ENCODE peak calls at places on chromosomes 3 and 15, in nine cellular contexts. I is right lobe of liver, F is adrenal gland, E is heart left ventricle, H is sigmoid colon, M is A549, D is HepG2, R is body of pancreas, S is tibial nerve. U is an unnamed sample.

GRCh38 chr3:124601189-124601588 is 129.1 kb upstream of the UMPS start:
- DNase-seq in I (no peak), F (no peak), E (no peak), H (no peak), M (no peak), D (no peak), R (no peak), S (no peak), U (peak)

GRCh38 chr3:3665961-3666640 is 133.1 kb upstream of the LRRN1 start:
- DNase-seq in I (no peak), F (no peak), E (peak), H (no peak), M (no peak), D (no peak), R (no peak), S (no peak), U (no peak)

GRCh38 chr15:45640610-45641009 is 5.8 kb downstream of the SQOR start:
- DNase-seq in I (no peak), F (no peak), E (no peak), H (no peak), M (peak), D (peak), R (no peak), S (no peak), U (no peak)

GRCh38 chr15:84929795-84930371 is 45.4 kb downstream of the SLC28A1 start:
- DNase-seq in I (peak), F (peak), E (no peak), H (no peak), M (peak), D (peak), R (peak), S (no peak), U (no peak)

GRCh38 chr15:62453979-62454378 is 288.9 kb upstream of the C2CD4B start:
- DNase-seq in I (no peak), F (no peak), E (no peak), H (peak), M (no peak), D (no peak), R (no peak), S (no peak), U (no peak)

GRCh38 chr3:71166366-71166765 is 417.2 kb downstream of the FOXP1 start:
- DNase-seq in I (no peak), F (no peak), E (no peak), H (no peak), M (no peak), D (no peak), R (no peak), S (no peak), U (no peak)

GRCh38 chr15:77627067-77627466 is 5.6 kb downstream of the LINGO1 start:
- DNase-seq in I (no peak), F (no peak), E (no peak), H (no peak), M (no peak), D (no peak), R (no peak), S (no peak), U (no peak)

GRCh38 chr3:2652416-2652815 is 457.8 kb downstream of the IL5RA start:
- DNase-seq in I (no peak), F (no peak), E (no peak), H (no peak), M (no peak), D (no peak), R (no peak), S (no peak), U (no peak)

GRCh38 chr15:89068325-89068784 is 19.9 kb upstream of the ABHD2 start:
- DNase-seq in I (no peak), F (no peak), E (peak), H (no peak), M (peak), D (no peak), R (no peak), S (peak), U (no peak)

GRCh38 chr3:183554377-183554776 is 1.1 kb downstream of the KLHL6 start:
- DNase-seq in I (no peak), F (no peak), E (no peak), H (no peak), M (no peak), D (no peak), R (no peak), S (no peak), U (no peak)

GRCh38 chr3:69541823-69542264 is 156.0 kb upstream of the FRMD4B start:
- DNase-seq in I (no peak), F (peak), E (peak), H (no peak), M (no peak), D (no peak), R (no peak), S (no peak), U (peak)

GRCh38 chr3:37163262-37164020 is 10.9 kb downstream of the LRRFIP2 start:
- DNase-seq in I (no peak), F (no peak), E (no peak), H (no peak), M (no peak), D (no peak), R (no peak), S (no peak), U (no peak)

GRCh38 chr15:51030649-51031316 is 63.9 kb downstream of the TNFAIP8L3 start:
- DNase-seq in I (no peak), F (peak), E (no peak), H (no peak), M (peak), D (peak), R (peak), S (no peak), U (peak)

GRCh38 chr3:187946031-187946691 is 200.9 kb upstream of the BCL6 start:
- DNase-seq in I (no peak), F (no peak), E (no peak), H (no peak), M (no peak), D (peak), R (no peak), S (no peak), U (no peak)

GRCh38 chr3:26193558-26193957 is 403.7 kb downstream of the OXSM start:
- DNase-seq in I (no peak), F (no peak), E (no peak), H (no peak), M (no peak), D (no peak), R (no peak), S (no peak), U (no peak)

GRCh38 chr15:51403946-51404695 is 62.7 kb downstream of the GLDN start:
- DNase-seq in I (no peak), F (no peak), E (no peak), H (no peak), M (no peak), D (no peak), R (no peak), S (no peak), U (peak)

GRCh38 chr3:126422571-126423091 is 27.9 kb downstream of the CFAP100 start:
- DNase-seq in I (peak), F (no peak), E (no peak), H (peak), M (no peak), D (no peak), R (no peak), S (no peak), U (no peak)

GRCh38 chr15:47620960-47621681 is 96.2 kb upstream of the SEMA6D start:
- DNase-seq in I (no peak), F (no peak), E (no peak), H (no peak), M (no peak), D (no peak), R (no peak), S (no peak), U (no peak)

GRCh38 chr15:92884813-92885461 is 15.2 kb upstream of the CHD2 start:
- DNase-seq in I (no peak), F (no peak), E (no peak), H (no peak), M (peak), D (no peak), R (no peak), S (no peak), U (no peak)

GRCh38 chr15:92883643-92884458 is 16.3 kb upstream of the CHD2 start:
- DNase-seq in I (no peak), F (no peak), E (no peak), H (no peak), M (peak), D (no peak), R (no peak), S (no peak), U (no peak)

GRCh38 chr15:92882697-92883642 is 17.2 kb upstream of the CHD2 start:
- DNase-seq in I (peak), F (peak), E (peak), H (no peak), M (no peak), D (no peak), R (peak), S (no peak), U (no peak)

GRCh38 chr15:92886229-92886628 is 13.9 kb upstream of the CHD2 start:
- DNase-seq in I (no peak), F (no peak), E (no peak), H (no peak), M (no peak), D (no peak), R (no peak), S (no peak), U (no peak)

DNA sequence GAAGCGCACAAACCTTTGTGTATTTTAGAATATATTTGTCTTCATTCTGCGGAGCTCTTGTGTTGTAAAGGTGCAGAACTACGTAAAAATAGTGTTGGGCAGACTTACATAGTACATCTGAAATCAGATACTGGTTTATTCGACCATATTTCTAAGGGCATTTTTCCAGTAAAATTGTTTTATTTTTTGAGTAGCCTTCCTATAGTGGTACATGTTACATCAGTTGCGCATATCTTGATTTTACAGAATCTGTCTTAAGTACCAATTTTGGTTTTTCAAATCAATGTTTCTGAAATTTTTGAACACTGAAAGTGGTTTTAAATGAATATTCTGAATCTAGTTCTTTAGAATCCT is 15.7 kb upstream of the CHD2 start:
- DNase-seq in I (no peak), F (no peak), E (no peak), H (no peak), M (no peak), D (no peak), R (no peak), S (no peak), U (no peak)
- TF ChIP-seq POLR2A in I (no peak), F (peak), E (no peak), H (no peak), M (no peak), D (no peak), R (no peak), S (no peak), U (no peak)

GRCh38 chr3:185489462-185489861 is 9.4 kb downstream of the TMEM41A start:
- DNase-seq in I (no peak), F (no peak), E (no peak), H (no peak), M (no peak), D (peak), R (no peak), S (no peak), U (no peak)

GRCh38 chr3:185488465-185488864 is 10.4 kb downstream of the TMEM41A start:
- DNase-seq in I (no peak), F (no peak), E (no peak), H (no peak), M (no peak), D (no peak), R (no peak), S (no peak), U (peak)

GRCh38 chr3:185490241-185490640 is 8.6 kb downstream of the TMEM41A start:
- DNase-seq in I (no peak), F (no peak), E (no peak), H (no peak), M (no peak), D (no peak), R (no peak), S (no peak), U (no peak)

GRCh38 chr3:185486371-185486770 is 12.5 kb downstream of the TMEM41A start:
- DNase-seq in I (no peak), F (no peak), E (no peak), H (no peak), M (no peak), D (no peak), R (no peak), S (no peak), U (no peak)

DNA sequence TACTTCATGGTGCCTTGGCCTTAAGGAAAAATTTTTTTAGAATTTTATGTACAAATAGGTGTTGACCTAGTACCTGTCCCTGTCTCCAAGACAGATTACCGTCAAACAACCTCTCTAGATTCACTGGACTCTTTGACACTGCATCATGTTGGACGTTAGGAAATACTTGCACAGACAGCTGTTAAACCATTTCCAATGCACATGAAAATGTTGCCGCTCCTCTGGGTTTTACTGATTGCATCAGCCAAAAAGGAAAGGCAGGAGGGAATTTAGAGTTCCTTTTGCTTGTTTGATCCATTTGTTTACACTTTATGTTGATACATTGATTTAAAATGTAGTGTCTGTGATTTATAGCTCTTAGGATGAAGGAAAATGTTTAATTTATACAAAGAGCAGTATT is 14.5 kb downstream of the TMEM41A start:
- DNase-seq in I (no peak), F (no peak), E (no peak), H (no peak), M (no peak), D (no peak), R (no peak), S (no peak), U (no peak)
- TF ChIP-seq POLR2A in I (no peak), F (no peak), E (no peak), H (no peak), M (no peak), D (no peak), R (no peak), S (no peak), U (no peak)

GRCh38 chr15:19992428-19992827 is 549.2 kb downstream of the GOLGA6L6 start:
- DNase-seq in I (no peak), F (no peak), E (no peak), H (no peak), M (no peak), D (no peak), R (no peak), S (no peak), U (no peak)
- TF ChIP-seq POLR2A in I (no peak), F (no peak), E (no peak), H (no peak), M (no peak), D (no peak), R (no peak), S (no peak), U (no peak)

GRCh38 chr15:39593071-39594055 is 12.5 kb downstream of the THBS1 start:
- DNase-seq in I (no peak), F (no peak), E (no peak), H (no peak), M (no peak), D (no peak), R (no peak), S (no peak), U (no peak)
- TF ChIP-seq POLR2A in I (no peak), F (peak), E (no peak), H (no peak), M (no peak), D (no peak), R (no peak), S (no peak), U (no peak)

DNA sequence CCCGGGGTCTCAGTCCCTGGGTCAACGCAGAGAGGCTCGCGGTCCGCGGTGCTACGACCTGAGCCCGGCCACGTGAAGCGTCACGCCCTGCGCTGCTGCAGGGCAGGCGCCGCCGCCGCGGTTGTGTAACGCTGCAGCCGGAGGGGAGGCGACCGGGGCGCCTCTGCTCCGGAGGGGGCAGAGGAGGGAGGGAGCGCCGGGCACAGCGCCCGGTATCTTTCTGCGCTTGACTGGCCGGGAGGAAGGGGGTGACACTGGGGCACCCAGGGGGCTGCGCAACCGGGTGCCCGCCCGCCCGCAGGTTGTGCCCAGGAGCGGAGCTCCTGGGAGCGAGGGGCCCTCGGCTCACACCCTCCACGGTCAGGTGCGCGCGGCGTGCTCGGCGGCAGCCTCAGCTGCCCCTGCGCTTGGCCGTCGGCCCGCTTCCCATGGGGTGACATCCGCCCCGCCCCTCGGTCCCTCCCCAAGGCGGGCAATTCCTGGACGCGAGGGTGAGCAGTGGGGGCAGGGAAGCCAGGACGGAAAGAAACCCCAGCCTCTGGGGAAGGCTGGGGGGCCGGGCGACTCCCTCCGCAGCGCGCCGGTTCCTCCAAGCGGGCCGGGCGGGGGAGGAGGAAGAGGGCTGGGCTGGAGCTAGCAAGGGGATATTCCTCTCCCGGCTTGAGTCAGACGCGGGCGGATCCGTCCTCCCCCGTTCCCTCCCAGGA is 825 bp upstream of the BHLHE40 start:
- DNase-seq in I (peak), F (peak), E (peak), H (peak), M (peak), D (peak), R (peak), S (peak), U (peak)
- TF ChIP-seq POLR2A in I (peak), F (peak), E (peak), H (peak), M (peak), D (no peak), R (peak), S (peak), U (no peak)

GRCh38 chr3:149968216-149968615 is 2.5 kb downstream of the PFN2 start:
- DNase-seq in I (no peak), F (no peak), E (no peak), H (no peak), M (peak), D (no peak), R (no peak), S (no peak), U (no peak)

GRCh38 chr3:149969110-149969944 is 1.4 kb downstream of the PFN2 start:
- DNase-seq in I (no peak), F (peak), E (peak), H (peak), M (peak), D (peak), R (peak), S (peak), U (peak)

GRCh38 chr3:149971403-149972075 is 844 bp upstream of the PFN2 start:
- DNase-seq in I (peak), F (peak), E (peak), H (peak), M (no peak), D (peak), R (peak), S (peak), U (peak)

GRCh38 chr3:149970716-149971402 is at the start of gene PFN2:
- DNase-seq in I (peak), F (peak), E (peak), H (peak), M (peak), D (peak), R (peak), S (peak), U (peak)

GRCh38 chr3:149969945-149970715 is 565 bp downstream of the PFN2 start:
- DNase-seq in I (peak), F (peak), E (peak), H (peak), M (peak), D (peak), R (peak), S (peak), U (peak)
- TF ChIP-seq POLR2A in I (no peak), F (peak), E (no peak), H (no peak), M (no peak), D (no peak), R (no peak), S (no peak), U (no peak)

GRCh38 chr3:15798533-15799245 is 910 bp upstream of the ANKRD28 start:
- DNase-seq in I (no peak), F (no peak), E (no peak), H (no peak), M (no peak), D (no peak), R (no peak), S (no peak), U (no peak)

GRCh38 chr3:15796331-15796730 is 1.4 kb downstream of the ANKRD28 start:
- DNase-seq in I (no peak), F (no peak), E (no peak), H (no peak), M (no peak), D (no peak), R (no peak), S (no peak), U (no peak)

GRCh38 chr3:15795563-15796308 is 2.0 kb downstream of the ANKRD28 start:
- DNase-seq in I (no peak), F (no peak), E (no peak), H (no peak), M (no peak), D (no peak), R (no peak), S (no peak), U (no peak)

GRCh38 chr3:15797600-15798303 is at the start of gene ANKRD28:
- DNase-seq in I (no peak), F (peak), E (no peak), H (no peak), M (peak), D (peak), R (no peak), S (no peak), U (no peak)

GRCh38 chr3:15796771-15797599 is 794 bp downstream of the ANKRD28 start:
- DNase-seq in I (no peak), F (peak), E (no peak), H (no peak), M (peak), D (peak), R (no peak), S (no peak), U (peak)
- TF ChIP-seq POLR2A in I (no peak), F (no peak), E (no peak), H (no peak), M (no peak), D (no peak), R (no peak), S (no peak), U (no peak)

DNA sequence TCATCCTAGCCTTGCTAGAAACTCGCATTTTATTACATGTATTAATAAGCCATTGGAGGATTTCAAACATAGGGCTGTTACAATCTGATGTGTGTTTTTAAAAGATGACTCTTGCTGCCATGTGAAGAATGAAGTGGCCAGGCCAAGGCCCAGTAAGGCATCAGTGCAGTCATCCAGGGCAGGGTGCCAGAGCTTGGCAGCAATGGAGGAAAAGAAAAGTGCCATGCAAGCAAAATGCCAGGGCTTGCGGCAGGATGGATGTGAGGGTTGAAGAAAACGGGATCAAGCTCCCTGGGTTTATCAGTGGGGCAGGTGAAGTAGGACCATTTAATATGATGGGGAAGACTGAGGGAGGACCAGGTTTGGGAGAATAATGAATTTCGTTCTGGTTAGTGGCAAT is 183.6 kb downstream of the MINAR1 start:
- DNase-seq in I (no peak), F (peak), E (peak), H (no peak), M (no peak), D (no peak), R (no peak), S (no peak), U (peak)
- TF ChIP-seq POLR2A in I (no peak), F (no peak), E (no peak), H (no peak), M (no peak), D (no peak), R (no peak), S (no peak), U (no peak)

GRCh38 chr3:197559662-197560061 is 3.9 kb upstream of the BDH1 start:
- DNase-seq in I (no peak), F (no peak), E (no peak), H (no peak), M (no peak), D (no peak), R (no peak), S (no peak), U (no peak)
- TF ChIP-seq POLR2A in I (no peak), F (no peak), E (no peak), H (no peak), M (no peak), D (no peak), R (no peak), S (no peak), U (no peak)

U was measured in thyroid gland.